ENCODE peak calls at places on chromosomes 6 and 20, in seven cellular contexts. H, P, M, A, W, C and V are unnamed samples.
A peak's percentile ranks its signal among the peaks of the same experiment; 100 is the strongest.

GRCh38 chr6:3389390-3390167 is 67.3 kb downstream of the SLC22A23 start:
- DNase-seq in P (no peak), M (no peak), A (no peak), H (no peak), W (no peak), C (no peak), V (no peak)

GRCh38 chr6:133243723-133244122 is 2.6 kb downstream of the EYA4 start:
- DNase-seq in P (no peak), M (no peak), H (no peak), A (no peak), C (no peak), W (no peak), V (no peak)

GRCh38 chr6:153092082-153093013 is 38.7 kb downstream of the RGS17 start:
- DNase-seq in H (no peak), M (peak; percentile 25), W (peak; percentile 48), P (no peak), C (no peak), A (peak; percentile 43), V (no peak)

GRCh38 chr6:15089569-15090144 is 156.2 kb upstream of the JARID2 start:
- DNase-seq in A (no peak), M (no peak), W (no peak), H (no peak), C (no peak), P (no peak), V (no peak)

GRCh38 chr6:68108243-68108835 is 526.7 kb upstream of the ADGRB3 start:
- DNase-seq in M (no peak), A (no peak), C (no peak), H (no peak), P (no peak), W (no peak), V (peak; percentile 24)

GRCh38 chr6:106106276-106107042 is 20.3 kb downstream of the PRDM1 start:
- DNase-seq in C (no peak), H (no peak), M (no peak), W (no peak), A (no peak), P (no peak), V (no peak)

GRCh38 chr6:14360565-14360964 is 243.0 kb downstream of the CD83 start:
- DNase-seq in C (no peak), H (no peak), P (no peak), M (no peak), A (no peak), W (no peak), V (no peak)

GRCh38 chr6:163751032-163751525 is 336.6 kb downstream of the QKI start:
- DNase-seq in A (no peak), P (no peak), W (no peak), C (no peak), H (no peak), M (no peak), V (no peak)

GRCh38 chr20:45115829-45116228 is 855 bp upstream of the WFDC5 start:
- DNase-seq in A (no peak), W (no peak), H (no peak), P (no peak), M (no peak), C (no peak), V (no peak)

GRCh38 chr20:6079011-6079410 is 25.2 kb upstream of the LRRN4 start:
- DNase-seq in C (no peak), M (no peak), A (no peak), H (no peak), W (no peak), P (no peak), V (no peak)

GRCh38 chr20:11935754-11936551 is 18.3 kb downstream of the BTBD3 start:
- DNase-seq in A (no peak), C (no peak), H (no peak), M (no peak), W (no peak), P (peak; percentile 17), V (no peak)

GRCh38 chr20:24721891-24722530 is 227.1 kb upstream of the CST7 start:
- DNase-seq in M (no peak), C (no peak), P (no peak), A (no peak), H (no peak), W (no peak), V (no peak)

GRCh38 chr6:160919713-160920112 is 71.9 kb upstream of the MAP3K4 start:
- DNase-seq in W (no peak), H (no peak), P (peak; percentile 36), C (no peak), M (no peak), A (no peak), V (no peak)

GRCh38 chr6:104613416-104614001 is 246.2 kb downstream of the HACE1 start:
- DNase-seq in H (no peak), M (no peak), A (no peak), W (no peak), C (no peak), P (peak; percentile 15), V (no peak)

GRCh38 chr20:14062786-14063185 is 67.5 kb downstream of the MACROD2 start:
- DNase-seq in H (no peak), P (no peak), A (no peak), W (no peak), C (no peak), M (no peak), V (no peak)

GRCh38 chr6:1481326-1481725 is 92.0 kb downstream of the FOXF2 start:
- DNase-seq in C (no peak), H (no peak), A (no peak), W (peak; percentile 34), M (no peak), P (no peak), V (no peak)

GRCh38 chr20:32569018-32569379 is 16.1 kb downstream of the NOL4L start:
- DNase-seq in A (no peak), W (no peak), C (no peak), H (no peak), M (no peak), P (no peak), V (no peak)

GRCh38 chr20:63094767-63095499 is 88.2 kb upstream of the BHLHE23 start:
- DNase-seq in H (peak; percentile 6), W (no peak), M (no peak), C (no peak), A (no peak), P (no peak), V (no peak)

GRCh38 chr6:87341158-87341557 is 3.5 kb upstream of the C6orf163 start:
- DNase-seq in H (no peak), C (no peak), W (no peak), P (peak; percentile 10), M (no peak), A (no peak), V (no peak)

GRCh38 chr20:6828794-6829423 is 61.4 kb downstream of the BMP2 start:
- DNase-seq in H (peak; percentile 69), C (no peak), M (peak; percentile 56), A (peak; percentile 30), W (peak; percentile 21), P (peak; percentile 74), V (peak; percentile 28)

DNA sequence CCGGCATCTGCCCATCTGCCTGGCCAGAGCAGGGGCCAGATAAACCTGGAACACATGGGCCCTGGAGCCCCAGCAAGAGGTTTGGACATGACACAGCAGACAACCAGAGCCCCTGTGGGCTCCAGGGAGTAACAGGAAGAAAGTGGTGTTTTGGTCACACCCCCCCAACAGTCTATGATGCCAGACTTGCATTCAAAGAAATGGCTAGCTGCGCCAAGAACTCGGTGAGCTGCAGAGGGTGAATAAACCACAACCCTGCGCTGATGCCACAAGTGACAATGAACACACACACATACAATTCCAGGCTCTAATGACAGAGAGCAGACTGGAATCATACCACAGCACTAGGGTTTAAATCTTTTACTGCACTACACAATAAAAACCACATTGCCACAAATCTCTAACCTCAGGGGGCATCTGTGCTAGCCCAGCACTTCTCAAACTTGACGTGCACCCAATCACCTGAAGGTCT is 34.0 kb downstream of the TRERF1 start:
- DNase-seq in H (no peak), P (no peak), A (no peak), W (no peak), C (no peak), M (no peak), V (no peak)
- TF ChIP-seq SP1 in H (no peak), P (no peak), A (no peak), W (no peak), C (no peak), M (no peak), V (no peak)

DNA sequence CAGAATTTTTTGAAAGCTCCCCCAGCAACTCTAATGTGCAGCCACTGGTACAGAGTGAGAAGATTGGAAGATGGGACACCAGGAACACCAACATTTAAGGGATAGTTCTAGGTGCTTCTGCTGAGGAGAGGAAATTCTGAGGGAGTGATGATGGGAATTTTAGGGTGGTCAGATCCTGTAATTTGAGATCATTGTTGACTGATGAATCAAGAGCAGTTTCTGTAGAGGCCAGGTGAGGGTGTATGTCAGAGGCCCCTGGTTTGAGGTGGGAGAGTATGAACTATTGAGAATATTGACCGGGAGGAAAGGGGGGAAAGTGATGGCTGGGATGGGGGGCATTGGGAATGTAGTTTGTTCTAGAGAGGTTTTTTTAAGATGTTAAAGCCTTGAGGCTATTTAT is 47.2 kb downstream of the PTPRA start:
- DNase-seq in H (no peak), P (no peak), M (no peak), C (no peak), W (no peak), A (no peak), V (no peak)
- TF ChIP-seq SP1 in H (no peak), P (no peak), M (no peak), C (no peak), W (no peak), A (no peak), V (no peak)

GRCh38 chr20:54272901-54273488 is 65.1 kb downstream of the PFDN4 start:
- DNase-seq in P (no peak), A (no peak), W (no peak), H (no peak), M (no peak), C (no peak), V (no peak)

GRCh38 chr20:54263266-54263665 is 55.4 kb downstream of the PFDN4 start:
- DNase-seq in M (no peak), H (no peak), W (no peak), A (no peak), C (no peak), P (no peak), V (no peak)

GRCh38 chr20:54268941-54269340 is 61.1 kb downstream of the PFDN4 start:
- DNase-seq in A (no peak), W (no peak), M (no peak), C (peak; percentile 25), H (peak; percentile 18), P (peak; percentile 21), V (no peak)

GRCh38 chr20:54266844-54267243 is 59.0 kb downstream of the PFDN4 start:
- DNase-seq in A (no peak), C (no peak), P (no peak), W (no peak), H (no peak), M (no peak), V (no peak)

DNA sequence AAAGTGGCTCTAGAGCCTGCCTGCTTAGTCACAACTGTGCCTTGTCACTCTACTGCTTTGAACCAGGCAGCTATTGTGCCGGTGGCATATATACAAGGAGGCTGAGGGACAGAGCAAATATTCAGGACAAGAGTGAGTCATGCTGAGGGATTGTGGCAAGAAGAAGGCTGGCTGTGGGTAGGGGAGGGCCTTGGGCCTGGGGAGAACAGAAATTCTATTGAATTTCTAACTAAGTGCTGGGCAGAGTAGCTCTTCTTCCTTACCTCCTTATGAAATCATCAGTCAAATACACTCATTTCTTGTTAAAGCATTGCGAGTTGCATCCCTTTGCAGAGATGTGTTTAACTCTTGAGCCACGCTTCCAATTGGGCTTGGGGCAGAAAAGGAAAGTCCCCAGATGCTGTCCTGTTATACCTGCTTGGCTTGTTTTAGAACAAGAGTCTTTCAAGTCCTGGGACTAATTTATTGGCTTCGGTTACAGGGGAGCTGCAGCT is 59.7 kb downstream of the PFDN4 start:
- DNase-seq in M (no peak), A (no peak), W (peak; percentile 87), H (no peak), P (peak; percentile 85), C (peak; percentile 15), V (no peak)
- TF ChIP-seq SP1 in M (no peak), A (no peak), W (peak; percentile 86), H (no peak), P (no peak), C (no peak), V (no peak)

GRCh38 chr6:145036848-145037567 is 698.3 kb downstream of the EPM2A start:
- DNase-seq in M (no peak), C (no peak), W (no peak), H (no peak), P (no peak), A (no peak), V (peak; percentile 7)
- TF ChIP-seq SP1 in M (no peak), C (no peak), W (no peak), H (no peak), P (no peak), A (no peak), V (no peak)